ENCODE peak calls at places on chromosomes 6 and 20, in seven cellular contexts. X is SK-N-SH, D is HepG2, Y is HCT116, T is GM12878, N is K562, E is H1. W is an unnamed sample.

GRCh38 chr6:53506872-53507271 is 38.0 kb downstream of the GCLC start:
- DNase-seq in X (no peak), D (no peak), Y (no peak), T (no peak), N (no peak), E (no peak), W (no peak)

GRCh38 chr6:90369024-90369519 is 72.4 kb upstream of the BACH2 start:
- DNase-seq in X (no peak), D (peak; percentile 20), Y (peak; percentile 99), T (peak; percentile 90), N (peak; percentile 83), E (peak; percentile 27), W (peak; percentile 82)

GRCh38 chr20:32957451-32957850 is 46.8 kb downstream of the SUN5 start:
- DNase-seq in X (no peak), D (no peak), Y (no peak), T (no peak), N (no peak), E (no peak), W (no peak)

GRCh38 chr6:98823845-98824162 is 10.6 kb upstream of the POU3F2 start:
- DNase-seq in X (no peak), D (no peak), Y (no peak), T (no peak), N (no peak), E (no peak), W (no peak)

GRCh38 chr6:155132617-155133016 is 131.2 kb upstream of the CLDN20 start:
- DNase-seq in X (no peak), D (no peak), Y (no peak), T (no peak), N (no peak), E (no peak), W (no peak)

GRCh38 chr20:61543931-61544745 is 292.1 kb downstream of the CDH4 start:
- DNase-seq in X (no peak), D (no peak), Y (no peak), T (no peak), N (no peak), E (no peak), W (no peak)

GRCh38 chr6:84456803-84457202 is 229.4 kb upstream of the CEP162 start:
- DNase-seq in X (no peak), D (no peak), Y (no peak), T (no peak), N (no peak), E (no peak), W (no peak)

GRCh38 chr6:14440891-14441358 is 323.4 kb downstream of the CD83 start:
- DNase-seq in X (no peak), D (no peak), Y (no peak), T (no peak), N (no peak), E (no peak), W (no peak)

GRCh38 chr6:88922775-88923548 is 40.5 kb downstream of the RNGTT start:
- DNase-seq in X (no peak), D (no peak), Y (no peak), T (no peak), N (no peak), E (no peak), W (no peak)

GRCh38 chr6:112503210-112503609 is 156.1 kb downstream of the RFPL4B start:
- DNase-seq in X (no peak), D (no peak), Y (no peak), T (no peak), N (no peak), E (no peak), W (no peak)

GRCh38 chr20:62321521-62321948 is 18.7 kb downstream of the ADRM1 start:
- DNase-seq in X (peak; percentile 85), D (no peak), Y (peak; percentile 31), T (no peak), N (peak; percentile 96), E (no peak), W (no peak)

GRCh38 chr6:134676307-134677281 is 273.3 kb downstream of the ALDH8A1 start:
- DNase-seq in X (no peak), D (no peak), Y (no peak), T (no peak), N (no peak), E (no peak), W (no peak)

GRCh38 chr6:8995156-8995555 is 559.8 kb upstream of the SLC35B3 start:
- DNase-seq in X (no peak), D (no peak), Y (no peak), T (no peak), N (no peak), E (no peak), W (no peak)

GRCh38 chr20:3808141-3808479 is 12.0 kb downstream of the CDC25B start:
- DNase-seq in X (no peak), D (peak; percentile 61), Y (peak; percentile 80), T (no peak), N (no peak), E (no peak), W (no peak)

GRCh38 chr6:38836585-38836984 is 121.5 kb downstream of the DNAH8 start:
- DNase-seq in X (no peak), D (no peak), Y (no peak), T (no peak), N (no peak), E (no peak), W (peak; percentile 3)

GRCh38 chr6:53461682-53462081 is 83.2 kb downstream of the GCLC start:
- DNase-seq in X (no peak), D (no peak), Y (no peak), T (no peak), N (no peak), E (no peak), W (no peak)

GRCh38 chr6:47168176-47168575 is 126.0 kb upstream of the ADGRF1 start:
- DNase-seq in X (no peak), D (peak; percentile 52), Y (peak; percentile 84), T (no peak), N (no peak), E (no peak), W (no peak)

GRCh38 chr6:43338243-43338642 is 29.6 kb upstream of the CRIP3 start:
- DNase-seq in X (no peak), D (no peak), Y (no peak), T (peak; percentile 72), N (no peak), E (no peak), W (no peak)

GRCh38 chr6:167907837-167908681 is 81.3 kb downstream of the AFDN start:
- DNase-seq in X (peak; percentile 28), D (peak; percentile 51), Y (peak; percentile 18), T (no peak), N (no peak), E (no peak), W (no peak)

DNA sequence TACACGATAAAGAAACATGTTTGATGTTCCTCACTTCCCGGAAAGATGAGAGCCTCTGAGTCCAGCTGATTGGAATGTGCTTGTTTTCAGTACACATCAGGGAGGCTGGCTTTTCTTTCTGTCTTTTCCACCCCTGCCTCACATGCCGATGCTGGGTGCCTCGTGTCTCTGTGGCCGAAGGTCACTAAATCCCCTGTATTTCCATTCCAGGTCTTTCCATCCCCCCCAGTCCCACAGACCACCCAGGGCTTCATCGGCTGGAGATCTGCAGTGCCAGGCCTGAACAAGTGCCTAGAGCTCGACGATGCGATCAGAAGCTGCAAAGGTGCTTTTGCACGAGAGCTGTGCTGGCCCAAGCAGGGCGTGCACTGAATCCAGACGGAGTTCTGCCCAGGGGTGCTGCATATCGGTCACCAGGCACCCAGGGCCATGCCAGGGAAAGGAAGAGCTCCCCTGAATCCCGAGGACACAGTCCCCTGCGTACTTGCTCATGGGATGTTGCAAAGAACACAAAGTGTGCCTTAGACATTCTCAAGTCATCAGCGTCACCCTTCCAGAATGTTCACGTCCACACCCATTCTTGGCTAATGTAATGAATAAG is 67.9 kb downstream of the ANKRD60 start:
- DNase-seq in X (no peak), D (no peak), Y (no peak), T (no peak), N (no peak), E (no peak), W (no peak)
- H3K4me3 ChIP-seq in X (no peak overlapping the region), D (no peak overlapping the region), Y (no peak overlapping the region), T (no peak overlapping the region), N (no peak overlapping the region), E (no peak overlapping the region), W (no peak overlapping the region)

DNA sequence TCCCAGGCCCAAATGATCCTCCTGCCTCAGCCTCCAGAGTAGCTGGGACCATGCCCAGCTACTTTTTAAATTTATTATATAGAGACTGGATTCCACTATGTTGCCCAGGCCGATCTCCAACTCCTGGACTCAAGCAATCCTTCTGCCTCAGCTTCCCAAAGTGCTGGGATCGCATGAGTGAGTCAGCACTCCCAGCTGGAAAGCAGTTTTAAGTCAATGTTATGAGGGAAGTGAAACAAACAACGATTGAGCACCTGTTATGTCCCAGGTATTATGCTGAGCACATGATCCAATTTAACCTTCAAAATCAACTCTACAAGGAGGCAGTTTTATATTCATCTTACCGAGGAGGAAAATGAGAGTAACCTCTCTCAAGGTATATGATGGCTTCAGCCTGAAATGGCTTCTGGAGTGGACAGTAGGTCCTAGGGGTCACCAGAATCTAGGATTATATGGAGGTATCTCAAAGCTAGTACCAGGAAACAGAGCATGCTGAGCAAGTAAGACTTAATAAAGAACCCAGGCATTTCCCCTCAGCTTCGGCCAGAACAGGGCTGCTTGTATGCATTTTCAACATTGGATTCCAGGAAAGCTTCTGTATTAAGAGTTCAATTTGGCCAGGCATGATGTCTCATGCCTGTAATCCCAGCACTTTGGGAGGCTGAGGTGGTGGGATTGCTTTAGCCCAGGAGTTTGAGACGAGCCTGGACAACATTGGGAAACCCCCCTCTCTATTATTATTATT is 55.0 kb downstream of the EDN1 start:
- DNase-seq in X (no peak), D (no peak), Y (no peak), T (no peak), N (no peak), E (no peak), W (no peak)
- H3K4me1 ChIP-seq in X (no peaks in the 10 kb centered on the region), D (peaks cover 80% of the 10 kb centered on the region), Y (peaks cover 30% of the 10 kb centered on the region), T (no peaks in the 10 kb centered on the region), N (no peaks in the 10 kb centered on the region), E (no peaks in the 10 kb centered on the region), W (no peaks in the 10 kb centered on the region)

GRCh38 chr6:132820629-132821381 is 6.4 kb downstream of the RPS12 start:
- DNase-seq in X (no peak), D (peak; percentile 20), Y (no peak), T (no peak), N (peak; percentile 40), E (no peak), W (no peak)
- TF ChIP-seq YY1 in X (no peak), D (no peak), Y (no peak), T (no peak), N (no peak), E (no peak), W (no peak)

DNA sequence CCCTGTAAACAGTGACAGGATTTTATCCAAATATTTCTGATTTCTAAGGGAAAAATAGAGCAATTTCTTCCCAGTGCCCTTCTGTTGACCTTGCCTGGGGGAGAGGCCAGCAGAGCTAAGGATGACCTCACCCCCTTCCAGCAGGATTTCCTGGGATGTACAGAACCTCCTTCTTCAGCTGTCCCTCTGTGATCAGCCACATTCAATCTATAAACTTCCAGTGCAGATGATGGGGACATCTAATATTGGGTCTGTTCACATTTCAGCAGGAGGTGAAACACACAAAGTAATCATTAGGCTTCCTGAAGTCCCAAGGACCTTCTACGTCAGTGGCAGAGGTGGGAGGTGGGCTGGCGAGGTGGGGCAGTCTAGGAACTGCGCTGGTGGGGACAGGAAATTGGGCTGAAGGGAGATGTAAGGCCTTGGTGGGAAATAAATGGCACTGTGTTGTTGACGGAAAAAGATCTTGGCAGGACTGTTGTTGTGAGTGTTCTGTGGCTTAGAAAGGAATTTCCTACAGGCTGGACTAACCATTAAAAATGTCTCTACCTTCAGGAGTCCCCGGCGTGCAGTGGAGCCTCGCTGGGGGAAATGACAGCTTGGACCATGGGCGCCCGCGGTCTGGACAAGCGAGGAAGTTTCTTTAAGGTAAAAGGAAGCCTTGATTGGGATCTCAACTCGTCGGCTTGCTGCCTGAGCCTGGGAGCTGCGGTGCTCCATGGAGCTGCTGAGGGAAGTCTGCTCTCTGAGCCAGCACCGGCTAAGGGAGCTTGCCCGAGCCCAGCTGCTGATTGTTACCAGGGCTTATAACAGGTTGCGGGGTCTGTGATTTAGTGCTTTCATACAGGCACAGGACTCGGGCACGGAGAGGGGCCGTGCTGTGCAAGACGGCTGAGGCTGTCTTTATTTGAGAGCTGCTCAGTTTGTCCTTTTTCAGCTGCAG is 127.9 kb upstream of the NAA20 start:
- DNase-seq in X (no peak), D (no peak), Y (no peak), T (no peak), N (no peak), E (no peak), W (no peak)
- H3K4me3 ChIP-seq in X (no peak overlapping the region), D (no peak overlapping the region), Y (no peak overlapping the region), T (no peak overlapping the region), N (no peak overlapping the region), E (no peak overlapping the region), W (no peak overlapping the region)